ENCODE peak calls at places on chromosome 1, in seven cellular contexts. S is body of pancreas, P is OCI-LY7, I is spleen, M is heart left ventricle, Y is left ventricle myocardium inferior, R is colonic mucosa. A is an unnamed sample.

GRCh38 chr1:223707270-223708000 is 4.9 kb upstream of the CAPN2 start:
- DNase-seq in S (peak), P (no peak), I (no peak), M (peak), Y (peak), R (peak), A (peak)

GRCh38 chr1:182189535-182190066 is 128.1 kb upstream of the ZNF648 start:
- DNase-seq in S (no peak), P (no peak), I (no peak), M (no peak), Y (no peak), R (no peak), A (no peak)

GRCh38 chr1:39130297-39130696 is 74.2 kb upstream of the MACF1 start:
- DNase-seq in S (no peak), P (no peak), I (no peak), M (no peak), Y (no peak), R (no peak), A (no peak)

GRCh38 chr1:30353637-30354036 is 369.7 kb downstream of the MATN1 start:
- DNase-seq in S (no peak), P (no peak), I (no peak), M (no peak), Y (no peak), R (no peak), A (no peak)

GRCh38 chr1:174982971-174983689 is 16.6 kb upstream of the CACYBP start:
- DNase-seq in S (peak), P (peak), I (no peak), M (no peak), Y (no peak), R (peak), A (no peak)

GRCh38 chr1:173297798-173298391 is 90.8 kb upstream of the TNFSF4 start:
- DNase-seq in S (no peak), P (no peak), I (no peak), M (no peak), Y (no peak), R (no peak), A (no peak)

GRCh38 chr1:5111581-5111980 is 457.2 kb downstream of the AJAP1 start:
- DNase-seq in S (no peak), P (no peak), I (no peak), M (no peak), Y (no peak), R (no peak), A (no peak)

GRCh38 chr1:24544239-24544638 is 11.6 kb upstream of the NCMAP start:
- DNase-seq in S (no peak), P (no peak), I (no peak), M (no peak), Y (no peak), R (no peak), A (no peak)

GRCh38 chr1:16267690-16268180 is 30.8 kb upstream of the CPLANE2 start:
- DNase-seq in S (no peak), P (no peak), I (no peak), M (no peak), Y (no peak), R (no peak), A (no peak)

GRCh38 chr1:209805341-209805781 is 581 bp downstream of the IRF6 start:
- DNase-seq in S (peak), P (no peak), I (peak), M (no peak), Y (no peak), R (peak), A (no peak)

GRCh38 chr1:177223359-177223758 is 52.6 kb downstream of the BRINP2 start:
- DNase-seq in S (no peak), P (no peak), I (no peak), M (no peak), Y (no peak), R (no peak), A (no peak)

GRCh38 chr1:203636306-203636705 is 9.7 kb downstream of the ATP2B4 start:
- DNase-seq in S (no peak), P (no peak), I (no peak), M (no peak), Y (no peak), R (no peak), A (peak)

DNA sequence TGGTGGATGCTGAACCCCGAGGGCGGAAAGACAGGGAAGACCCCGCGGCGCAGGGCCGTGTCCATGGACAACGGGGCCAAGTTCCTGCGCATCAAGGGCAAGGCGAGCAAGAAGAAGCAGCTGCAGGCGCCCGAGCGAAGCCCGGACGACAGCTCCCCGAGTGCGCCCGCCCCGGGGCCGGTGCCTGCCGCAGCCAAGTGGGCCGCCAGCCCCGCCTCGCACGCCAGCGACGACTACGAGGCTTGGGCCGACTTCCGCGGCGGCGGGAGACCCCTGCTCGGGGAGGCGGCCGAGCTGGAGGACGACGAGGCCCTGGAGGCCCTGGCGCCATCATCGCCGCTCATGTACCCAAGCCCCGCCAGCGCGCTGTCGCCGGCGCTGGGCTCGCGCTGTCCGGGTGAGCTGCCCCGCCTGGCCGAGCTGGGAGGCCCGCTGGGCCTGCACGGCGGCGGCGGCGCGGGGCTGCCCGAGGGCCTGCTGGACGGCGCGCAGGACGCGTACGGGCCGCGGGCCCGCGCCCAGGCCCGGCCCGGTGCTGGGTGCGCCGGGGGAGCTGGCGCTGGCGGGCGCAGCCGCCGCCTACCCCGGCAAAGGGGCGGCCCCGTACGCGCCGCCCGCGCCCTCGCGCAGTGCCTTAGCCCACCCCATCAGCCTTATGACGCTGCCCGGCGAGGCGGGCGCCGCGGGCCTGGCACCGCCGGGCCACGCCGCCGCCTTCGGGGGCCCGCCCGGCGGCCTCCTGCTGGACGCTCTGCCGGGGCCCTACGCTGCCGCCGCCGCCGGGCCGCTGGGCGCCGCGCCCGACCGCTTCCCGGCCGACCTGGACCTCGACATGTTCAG is 20.7 kb downstream of the FOXO6 start:
- DNase-seq in S (peak), P (no peak), I (no peak), M (no peak), Y (no peak), R (peak), A (peak)
- H3K4me3 ChIP-seq in S (no peak), P (no peak), I (peak), M (peak), Y (peak), R (peak), A (peak)

DNA sequence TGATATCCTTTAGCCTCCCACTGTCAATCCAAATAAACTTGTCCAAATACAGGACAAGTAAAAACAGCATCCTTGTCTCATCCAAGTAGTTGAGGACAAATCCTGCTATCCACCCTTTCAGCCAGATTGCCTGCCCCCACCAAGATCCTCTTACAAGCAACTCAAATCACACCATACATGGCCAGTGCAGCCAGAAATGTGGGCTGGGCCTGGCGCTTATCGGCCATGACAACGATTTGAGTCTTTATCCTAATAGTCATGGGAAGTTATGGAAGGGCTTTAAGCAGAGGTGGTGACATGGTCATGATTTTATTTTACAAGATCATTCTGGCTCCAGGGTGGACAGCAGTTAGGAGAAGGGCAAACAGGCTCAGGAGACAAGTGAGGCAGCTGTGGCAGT is 6.3 kb downstream of the GPA33 start:
- DNase-seq in S (no peak), P (no peak), I (no peak), M (no peak), Y (no peak), R (no peak), A (no peak)
- TF ChIP-seq CTCF in S (no peak), P (no peak), I (no peak), M (no peak), Y (no peak), R (no peak), A (no peak)

DNA sequence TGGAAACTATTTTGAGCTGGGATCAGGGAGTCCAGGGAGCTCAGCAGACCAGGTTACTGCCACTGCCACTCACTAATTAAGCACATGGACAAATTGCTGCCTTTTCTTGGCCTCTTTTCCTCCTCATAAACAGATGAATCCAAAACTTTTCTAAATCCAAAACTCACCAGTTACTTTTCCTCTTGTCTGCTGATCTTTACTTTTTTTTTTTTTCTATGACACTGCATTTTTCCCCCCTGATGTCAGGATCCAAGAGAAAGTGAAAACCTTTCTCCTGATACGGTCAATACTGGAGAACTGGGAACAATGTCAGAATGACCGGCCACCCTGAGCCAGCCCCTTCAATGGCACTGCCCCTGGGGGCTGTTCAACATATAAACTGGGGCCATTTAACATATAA is 405.7 kb downstream of the DUSP10 start:
- DNase-seq in S (no peak), P (no peak), I (no peak), M (no peak), Y (no peak), R (no peak), A (no peak)
- H3K4me3 ChIP-seq in S (no peak), P (no peak), I (no peak), M (peak), Y (no peak), R (no peak), A (peak)

GRCh38 chr1:14787604-14788003 is 189.1 kb downstream of the KAZN start:
- DNase-seq in S (peak), P (no peak), I (peak), M (no peak), Y (no peak), R (no peak), A (no peak)
- TF ChIP-seq CTCF in S (no peak), P (peak), I (no peak), M (no peak), Y (no peak), R (no peak), A (no peak)

DNA sequence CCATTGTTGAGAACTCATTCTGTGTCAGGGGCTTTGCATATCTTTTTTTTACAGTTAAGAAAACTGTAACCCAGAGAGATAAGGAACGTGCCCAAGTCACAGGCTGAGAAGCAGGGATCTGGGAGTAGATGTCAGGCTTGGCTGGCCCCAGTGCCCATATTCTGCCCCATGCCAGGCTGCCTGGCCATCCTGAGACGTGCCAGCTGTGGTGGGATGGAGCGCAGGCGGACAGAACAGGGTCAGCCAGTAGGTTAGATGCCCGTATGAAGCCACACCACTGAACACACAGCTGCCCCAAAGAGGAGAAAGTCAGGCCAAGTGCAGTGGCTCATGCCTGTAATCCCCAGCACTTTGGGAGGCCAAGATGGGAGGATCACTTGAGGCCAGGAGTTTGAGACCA is 55.9 kb downstream of the SLC66A1 start:
- DNase-seq in S (no peak), P (no peak), I (no peak), M (no peak), Y (no peak), R (no peak), A (no peak)
- H3K4me3 ChIP-seq in S (no peak), P (no peak), I (no peak), M (no peak), Y (no peak), R (no peak), A (no peak)